ENCODE peak calls at places on chromosomes 13 and 19, in eight cellular contexts. Q, I, R, B, N, S, Y and C are unnamed samples.

GRCh38 chr13:27018230-27018875 is 153.3 kb downstream of the USP12 start:
- DNase-seq in Q (no peak), I (no peak), R (no peak), B (no peak), N (no peak), S (no peak), Y (no peak), C (no peak)

GRCh38 chr13:39676315-39676876 is 20.9 kb downstream of the COG6 start:
- DNase-seq in Q (peak), I (no peak), R (peak), B (no peak), N (peak), S (peak), Y (peak), C (peak)

GRCh38 chr13:23655321-23655720 is 85.1 kb downstream of the TNFRSF19 start:
- DNase-seq in Q (no peak), I (no peak), R (no peak), B (no peak), N (no peak), S (no peak), Y (no peak), C (no peak)

GRCh38 chr13:107942030-107942617 is 273.2 kb downstream of the LIG4 start:
- DNase-seq in Q (no peak), I (no peak), R (no peak), B (no peak), N (no peak), S (no peak), Y (peak), C (no peak)

GRCh38 chr19:45265375-45265774 is 14.3 kb downstream of the MARK4 start:
- DNase-seq in Q (no peak), I (no peak), R (no peak), B (no peak), N (no peak), S (no peak), Y (no peak), C (no peak)

GRCh38 chr13:73399347-73400216 is 340.8 kb downstream of the KLF5 start:
- DNase-seq in Q (no peak), I (no peak), R (no peak), B (no peak), N (peak), S (no peak), Y (peak), C (no peak)

GRCh38 chr13:39448831-39449230 is 154.2 kb downstream of the LHFPL6 start:
- DNase-seq in Q (no peak), I (peak), R (no peak), B (no peak), N (no peak), S (no peak), Y (no peak), C (peak)

GRCh38 chr13:109131698-109132257 is 502.4 kb downstream of the MYO16 start:
- DNase-seq in Q (no peak), I (no peak), R (peak), B (no peak), N (no peak), S (peak), Y (peak), C (peak)

GRCh38 chr19:39197808-39198207 is 1.0 kb downstream of the NCCRP1 start:
- DNase-seq in Q (no peak), I (peak), R (no peak), B (peak), N (no peak), S (no peak), Y (no peak), C (no peak)

GRCh38 chr13:47929156-47929555 is 71.9 kb downstream of the SUCLA2 start:
- DNase-seq in Q (no peak), I (no peak), R (no peak), B (no peak), N (no peak), S (peak), Y (no peak), C (peak)

GRCh38 chr13:96771501-96772367 is 222.5 kb downstream of the OXGR1 start:
- DNase-seq in Q (no peak), I (no peak), R (no peak), B (no peak), N (no peak), S (no peak), Y (no peak), C (no peak)

GRCh38 chr13:96768524-96768923 is 225.8 kb downstream of the OXGR1 start:
- DNase-seq in Q (no peak), I (no peak), R (no peak), B (no peak), N (no peak), S (no peak), Y (no peak), C (peak)

GRCh38 chr13:96769874-96770273 is 224.4 kb downstream of the OXGR1 start:
- DNase-seq in Q (no peak), I (no peak), R (no peak), B (no peak), N (no peak), S (no peak), Y (no peak), C (no peak)

DNA sequence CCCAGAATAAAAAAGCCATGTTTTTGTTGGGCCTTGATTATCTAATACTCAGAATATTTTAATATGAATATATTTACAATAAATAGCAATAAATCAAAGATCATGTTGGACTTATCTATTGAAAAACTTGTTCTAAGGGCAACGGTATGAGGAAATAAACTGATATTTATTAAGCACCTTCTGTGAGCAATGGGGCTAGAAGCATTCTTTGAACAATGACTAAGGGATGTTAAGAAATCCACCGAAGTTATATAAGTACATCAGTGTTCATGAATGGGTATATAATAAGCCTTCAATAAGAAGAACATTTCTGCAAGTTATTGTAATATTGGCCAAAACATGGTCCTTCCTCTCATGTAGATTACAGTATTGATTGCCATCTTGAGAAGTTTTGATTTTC is 221.8 kb downstream of the OXGR1 start:
- DNase-seq in Q (no peak), I (no peak), R (no peak), B (no peak), N (no peak), S (no peak), Y (no peak), C (no peak)
- H3K4me3 ChIP-seq in Q (no peak), I (no peak), R (no peak), B (no peak), N (no peak), S (no peak), Y (no peak), C (no peak)

DNA sequence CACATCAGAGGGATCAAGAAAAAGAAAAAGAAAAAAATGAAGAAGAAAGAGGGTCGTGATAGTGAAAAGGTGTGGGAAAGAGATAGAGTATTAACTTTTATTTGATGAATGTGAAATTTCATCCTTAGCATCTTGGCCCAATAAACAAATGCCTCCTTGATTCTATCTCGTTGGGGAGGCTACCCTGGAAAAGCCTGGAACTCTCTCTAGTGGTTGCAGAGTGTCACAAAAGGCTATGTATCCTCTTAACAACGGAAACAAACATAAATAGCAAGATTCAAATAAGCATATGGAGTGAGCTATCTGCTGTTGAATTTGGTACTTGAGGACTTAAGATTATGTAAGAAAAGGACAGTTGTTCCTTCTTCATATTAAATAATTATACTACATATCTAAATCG is 557.4 kb downstream of the DCT start:
- DNase-seq in Q (no peak), I (no peak), R (peak), B (no peak), N (no peak), S (no peak), Y (no peak), C (peak)
- TF ChIP-seq CTCF in Q (no peak), I (peak), R (peak), B (no peak), N (no peak), S (no peak), Y (no peak), C (peak)

GRCh38 chr19:18658366-18658855 is 21.6 kb downstream of the KLHL26 start:
- DNase-seq in Q (no peak), I (no peak), R (no peak), B (no peak), N (no peak), S (no peak), Y (no peak), C (no peak)

GRCh38 chr19:18661346-18661745 is 22.1 kb upstream of the CRTC1 start:
- DNase-seq in Q (no peak), I (no peak), R (no peak), B (no peak), N (no peak), S (no peak), Y (no peak), C (no peak)

GRCh38 chr19:18659281-18660050 is 22.6 kb downstream of the KLHL26 start:
- DNase-seq in Q (no peak), I (no peak), R (peak), B (no peak), N (no peak), S (no peak), Y (no peak), C (no peak)

GRCh38 chr19:18660939-18661338 is 22.5 kb upstream of the CRTC1 start:
- DNase-seq in Q (no peak), I (no peak), R (no peak), B (no peak), N (no peak), S (no peak), Y (no peak), C (no peak)

DNA sequence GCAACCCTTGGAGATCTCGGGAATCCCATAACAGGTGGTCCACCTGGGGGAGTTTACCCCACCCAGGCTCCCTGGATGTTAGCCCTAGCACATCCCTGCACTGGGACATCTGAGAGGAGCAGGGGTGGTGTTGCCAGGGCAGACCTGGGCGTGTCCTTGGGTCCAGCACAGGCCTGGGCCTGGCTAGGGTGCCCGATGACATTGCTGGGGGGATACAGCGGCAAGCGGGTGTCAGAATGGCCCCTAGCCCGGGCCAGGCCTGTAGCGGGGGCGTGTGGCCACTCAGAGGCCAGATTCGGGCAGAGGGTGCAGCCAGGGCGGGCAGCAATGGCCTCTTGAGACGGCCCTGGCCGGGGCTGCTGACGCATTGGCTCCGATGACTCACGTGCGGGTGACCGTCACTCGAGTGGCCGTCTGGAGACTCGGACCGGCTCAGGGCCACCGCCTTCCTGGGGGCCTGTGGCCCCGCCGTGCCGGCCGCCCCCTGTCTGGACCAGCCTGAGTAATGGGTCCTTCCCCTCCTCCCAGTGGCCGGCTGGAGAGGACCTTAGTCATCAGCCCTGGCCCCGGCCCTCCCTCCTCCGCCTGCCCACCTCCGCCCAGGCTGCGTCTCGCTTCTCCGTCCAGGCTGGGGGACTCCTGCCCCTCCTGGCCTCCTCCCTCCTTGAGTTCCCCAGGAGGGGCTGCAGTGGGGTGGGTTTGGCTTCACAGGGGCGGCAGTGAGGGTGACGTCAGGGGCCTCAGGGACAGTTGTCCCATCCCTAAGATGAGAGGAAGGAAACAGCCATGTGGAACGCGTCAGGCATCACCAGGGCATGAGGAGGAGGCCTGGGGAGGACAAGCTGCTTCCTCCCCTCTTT is 23.2 kb upstream of the CRTC1 start:
- DNase-seq in Q (peak), I (no peak), R (peak), B (no peak), N (no peak), S (peak), Y (no peak), C (peak)
- H3K4me3 ChIP-seq in Q (no peak), I (no peak), R (no peak), B (no peak), N (no peak), S (no peak), Y (no peak), C (no peak)

GRCh38 chr19:43812689-43813088 is 10.4 kb upstream of the LYPD5 start:
- DNase-seq in Q (no peak), I (no peak), R (no peak), B (no peak), N (no peak), S (no peak), Y (no peak), C (no peak)

GRCh38 chr19:43812259-43812658 is 10.0 kb upstream of the LYPD5 start:
- DNase-seq in Q (no peak), I (no peak), R (no peak), B (no peak), N (no peak), S (no peak), Y (no peak), C (no peak)

GRCh38 chr19:43811833-43812232 is 9.6 kb upstream of the LYPD5 start:
- DNase-seq in Q (no peak), I (no peak), R (no peak), B (no peak), N (no peak), S (no peak), Y (no peak), C (no peak)

GRCh38 chr19:43807651-43808050 is 5.4 kb upstream of the LYPD5 start:
- DNase-seq in Q (no peak), I (no peak), R (no peak), B (no peak), N (no peak), S (no peak), Y (no peak), C (no peak)

DNA sequence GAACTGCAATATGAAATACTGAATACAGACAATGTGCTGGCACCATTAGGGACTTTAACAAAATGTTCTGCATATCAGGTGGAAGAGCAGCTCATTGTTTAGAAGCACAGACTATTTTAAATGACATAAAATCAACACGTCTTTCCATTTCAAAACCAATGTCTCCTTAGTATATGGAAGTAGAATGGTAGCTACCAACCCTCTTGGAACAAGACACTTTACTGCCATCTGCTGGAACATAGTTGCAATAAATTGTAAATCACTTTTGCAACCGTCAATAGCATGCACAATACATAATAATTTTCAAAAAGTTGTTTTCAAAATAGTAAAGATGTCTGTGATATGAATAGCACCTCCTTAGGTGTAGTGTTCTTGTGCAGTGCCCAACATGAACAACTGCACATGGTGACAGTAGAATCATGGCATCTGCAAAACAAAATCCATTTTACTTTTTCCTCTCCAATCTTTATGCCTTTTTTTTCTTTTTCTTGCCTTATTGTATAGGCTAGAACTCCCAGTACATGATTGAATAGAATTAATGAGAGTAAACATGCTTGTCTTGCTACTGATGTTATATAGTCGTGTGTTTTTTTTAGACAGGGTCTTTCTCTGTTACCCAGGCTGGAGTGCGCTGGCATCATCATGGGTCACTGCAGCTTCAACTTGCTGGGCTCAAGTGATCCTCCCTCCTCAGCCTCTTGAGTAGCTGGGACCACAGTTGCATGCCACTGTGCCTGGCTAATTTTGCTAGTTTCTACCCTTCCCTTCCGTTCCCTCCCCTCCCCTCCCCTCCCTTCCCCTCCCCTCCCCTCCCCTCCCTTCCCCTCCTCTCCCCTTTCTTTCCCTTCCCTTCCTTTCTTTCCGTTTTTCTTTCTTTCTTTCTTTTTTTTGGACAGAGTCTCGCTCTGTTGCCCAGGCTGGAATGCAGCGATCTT is 7.8 kb upstream of the LYPD5 start:
- DNase-seq in Q (no peak), I (no peak), R (peak), B (no peak), N (peak), S (peak), Y (peak), C (peak)
- TF ChIP-seq CTCF in Q (peak), I (peak), R (peak), B (no peak), N (peak), S (peak), Y (peak), C (peak)

DNA sequence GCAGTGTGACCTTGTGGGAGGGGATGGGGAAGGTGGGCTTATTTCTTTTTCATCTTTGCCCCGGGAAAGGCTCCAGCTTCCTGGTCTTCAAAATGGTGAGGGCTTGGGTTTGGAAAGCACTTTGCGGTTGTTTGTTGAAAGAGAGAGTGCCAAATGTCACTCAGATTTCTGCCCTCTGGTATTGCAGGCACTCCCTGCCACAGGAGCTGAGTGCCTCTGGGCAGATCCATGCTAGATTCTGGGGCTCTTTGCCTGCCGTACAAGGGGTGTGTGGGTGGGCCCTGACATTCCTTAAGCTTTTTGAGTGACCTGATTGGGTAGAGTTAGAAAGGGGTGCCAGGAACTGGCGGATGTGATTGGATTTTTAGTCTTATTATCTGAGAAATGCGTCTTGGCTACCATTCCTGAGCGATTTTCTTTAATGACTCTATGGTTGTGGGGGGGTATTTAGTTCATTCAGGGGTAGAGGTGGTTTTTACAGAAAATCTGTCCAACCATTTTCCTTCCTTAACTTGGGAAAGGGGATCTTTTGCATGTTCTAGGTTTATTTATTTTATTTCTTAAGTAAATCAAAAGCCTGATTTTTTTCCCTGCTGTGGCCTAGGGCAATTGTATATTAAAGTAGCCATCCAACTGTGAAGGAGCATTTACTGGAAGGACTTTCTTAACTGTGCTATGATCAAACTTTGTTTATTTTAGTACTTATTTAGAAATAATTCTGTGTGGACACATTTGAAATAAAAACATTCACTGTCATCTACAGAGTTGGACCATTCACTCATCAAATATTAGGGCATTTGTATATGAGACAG is 3.2 kb downstream of the ARHGAP35 start:
- DNase-seq in Q (peak), I (no peak), R (peak), B (no peak), N (no peak), S (peak), Y (no peak), C (peak)
- H3K4me3 ChIP-seq in Q (no peak), I (no peak), R (peak), B (no peak), N (peak), S (peak), Y (peak), C (peak)

DNA sequence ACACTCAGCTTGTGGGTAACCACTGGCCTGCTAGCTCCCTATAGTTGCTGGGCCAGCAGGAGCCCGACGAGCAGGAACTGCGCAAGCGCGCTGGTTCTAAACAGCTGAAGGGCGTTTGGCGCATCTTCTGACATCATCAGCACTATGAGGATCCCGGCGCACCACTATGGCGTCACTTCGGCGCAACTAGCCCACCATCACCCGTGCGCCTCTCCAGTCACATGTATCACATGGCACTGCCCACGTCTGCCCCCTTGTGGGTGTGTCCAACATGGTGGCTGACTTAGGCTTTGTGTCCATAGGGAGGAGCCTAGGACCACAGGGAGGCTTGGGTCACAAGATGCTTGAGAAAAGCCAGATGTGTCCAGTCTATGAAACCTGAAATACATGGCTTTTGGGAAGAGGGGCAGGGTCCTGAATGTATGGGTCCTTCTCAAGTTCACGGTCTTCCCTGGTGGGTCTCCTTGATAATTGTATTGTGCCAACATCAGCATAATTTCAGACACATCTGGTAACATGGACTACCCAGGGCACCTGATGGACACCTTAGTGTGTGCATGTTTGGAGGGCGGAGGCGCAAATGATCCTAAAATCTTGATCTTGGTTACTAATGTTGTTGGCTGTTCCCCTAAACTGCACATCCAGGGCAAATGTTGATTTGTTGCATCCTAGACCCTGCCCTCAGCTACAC is 18.0 kb downstream of the KLK4 start:
- DNase-seq in Q (no peak), I (peak), R (no peak), B (peak), N (peak), S (no peak), Y (no peak), C (no peak)
- TF ChIP-seq CTCF in Q (no peak), I (peak), R (no peak), B (no peak), N (no peak), S (no peak), Y (no peak), C (no peak)

GRCh38 chr13:78595458-78595818 is 7.9 kb downstream of the POU4F1 start:
- DNase-seq in Q (no peak), I (no peak), R (no peak), B (no peak), N (no peak), S (no peak), Y (no peak), C (no peak)
- H3K4me3 ChIP-seq in Q (no peak), I (no peak), R (no peak), B (no peak), N (no peak), S (no peak), Y (no peak), C (no peak)